ENCODE peak calls at places on chromosomes 1 and 21, in eight cellular contexts. One of them, this sample, is unnamed.

GRCh38 chr21:33821580-33822322 is 93.9 kb downstream of the ATP5PO start:
- DNase-seq in HEK293T: peak
- DNase-seq in NCI-H774: no peak
- DNase-seq in neural crest cell: peak
- DNase-seq in dermis microvascular lymphatic vessel endothelial cell: no peak
- DNase-seq in lung: no peak
- DNase-seq in omental fat pad: no peak
- DNase-seq in T-cell: no peak
- DNase-seq in this sample: no peak

GRCh38 chr1:159188375-159188788 is 16.3 kb upstream of the ACKR1 start:
- DNase-seq in HEK293T: no peak
- DNase-seq in NCI-H774: peak
- DNase-seq in neural crest cell: peak
- DNase-seq in dermis microvascular lymphatic vessel endothelial cell: peak
- DNase-seq in lung: peak
- DNase-seq in omental fat pad: no peak
- DNase-seq in T-cell: no peak
- DNase-seq in this sample: no peak

GRCh38 chr1:155570593-155570990 is 8.0 kb upstream of the ASH1L start:
- DNase-seq in HEK293T: no peak
- DNase-seq in NCI-H774: no peak
- DNase-seq in neural crest cell: no peak
- DNase-seq in dermis microvascular lymphatic vessel endothelial cell: no peak
- DNase-seq in lung: no peak
- DNase-seq in omental fat pad: no peak
- DNase-seq in T-cell: no peak
- DNase-seq in this sample: no peak

GRCh38 chr1:25677193-25677773 is 60.7 kb downstream of the MAN1C1 start:
- DNase-seq in HEK293T: no peak
- DNase-seq in NCI-H774: no peak
- DNase-seq in neural crest cell: no peak
- DNase-seq in dermis microvascular lymphatic vessel endothelial cell: no peak
- DNase-seq in lung: no peak
- DNase-seq in omental fat pad: no peak
- DNase-seq in T-cell: peak
- DNase-seq in this sample: no peak

GRCh38 chr1:200889571-200889970 is 5.1 kb upstream of the INAVA start:
- DNase-seq in HEK293T: no peak
- DNase-seq in NCI-H774: no peak
- DNase-seq in neural crest cell: no peak
- DNase-seq in dermis microvascular lymphatic vessel endothelial cell: no peak
- DNase-seq in lung: no peak
- DNase-seq in omental fat pad: no peak
- DNase-seq in T-cell: no peak
- DNase-seq in this sample: no peak

GRCh38 chr1:243910612-243911011 is 60.6 kb upstream of the AKT3 start:
- DNase-seq in HEK293T: no peak
- DNase-seq in NCI-H774: no peak
- DNase-seq in neural crest cell: no peak
- DNase-seq in dermis microvascular lymphatic vessel endothelial cell: no peak
- DNase-seq in lung: no peak
- DNase-seq in omental fat pad: no peak
- DNase-seq in T-cell: no peak
- DNase-seq in this sample: no peak

GRCh38 chr1:178653091-178653490 is 72.0 kb upstream of the RALGPS2 start:
- DNase-seq in HEK293T: no peak
- DNase-seq in NCI-H774: no peak
- DNase-seq in neural crest cell: no peak
- DNase-seq in dermis microvascular lymphatic vessel endothelial cell: no peak
- DNase-seq in lung: no peak
- DNase-seq in omental fat pad: no peak
- DNase-seq in T-cell: no peak
- DNase-seq in this sample: no peak

GRCh38 chr1:100796046-100796445 is 76.5 kb downstream of the VCAM1 start:
- DNase-seq in HEK293T: no peak
- DNase-seq in NCI-H774: no peak
- DNase-seq in neural crest cell: no peak
- DNase-seq in dermis microvascular lymphatic vessel endothelial cell: no peak
- DNase-seq in lung: no peak
- DNase-seq in omental fat pad: no peak
- DNase-seq in T-cell: no peak
- DNase-seq in this sample: no peak

GRCh38 chr1:166811691-166812090 is 27.6 kb upstream of the POGK start:
- DNase-seq in HEK293T: no peak
- DNase-seq in NCI-H774: no peak
- DNase-seq in neural crest cell: no peak
- DNase-seq in dermis microvascular lymphatic vessel endothelial cell: no peak
- DNase-seq in lung: no peak
- DNase-seq in omental fat pad: no peak
- DNase-seq in T-cell: no peak
- DNase-seq in this sample: no peak

GRCh38 chr1:91190996-91191395 is 169.2 kb upstream of the ZNF644 start:
- DNase-seq in HEK293T: no peak
- DNase-seq in NCI-H774: no peak
- DNase-seq in neural crest cell: no peak
- DNase-seq in dermis microvascular lymphatic vessel endothelial cell: no peak
- DNase-seq in lung: no peak
- DNase-seq in omental fat pad: no peak
- DNase-seq in T-cell: no peak
- DNase-seq in this sample: no peak

GRCh38 chr1:233945573-233945972 is 41.1 kb downstream of the SLC35F3 start:
- DNase-seq in HEK293T: no peak
- DNase-seq in NCI-H774: no peak
- DNase-seq in neural crest cell: no peak
- DNase-seq in dermis microvascular lymphatic vessel endothelial cell: no peak
- DNase-seq in lung: no peak
- DNase-seq in omental fat pad: no peak
- DNase-seq in T-cell: no peak
- DNase-seq in this sample: no peak

GRCh38 chr1:185016880-185017279 is 28.5 kb upstream of the RNF2 start:
- DNase-seq in HEK293T: no peak
- DNase-seq in NCI-H774: no peak
- DNase-seq in neural crest cell: no peak
- DNase-seq in dermis microvascular lymphatic vessel endothelial cell: no peak
- DNase-seq in lung: no peak
- DNase-seq in omental fat pad: no peak
- DNase-seq in T-cell: no peak
- DNase-seq in this sample: no peak

GRCh38 chr1:222372221-222372620 is 175.7 kb downstream of the HHIPL2 start:
- DNase-seq in HEK293T: no peak
- DNase-seq in NCI-H774: no peak
- DNase-seq in neural crest cell: no peak
- DNase-seq in dermis microvascular lymphatic vessel endothelial cell: no peak
- DNase-seq in lung: no peak
- DNase-seq in omental fat pad: no peak
- DNase-seq in T-cell: no peak
- DNase-seq in this sample: no peak

GRCh38 chr1:101463195-101463594 is 226.4 kb downstream of the S1PR1 start:
- DNase-seq in HEK293T: no peak
- DNase-seq in NCI-H774: no peak
- DNase-seq in neural crest cell: no peak
- DNase-seq in dermis microvascular lymphatic vessel endothelial cell: no peak
- DNase-seq in lung: no peak
- DNase-seq in omental fat pad: no peak
- DNase-seq in T-cell: no peak
- DNase-seq in this sample: no peak

GRCh38 chr1:223474804-223475203 is 81.6 kb downstream of the CCDC185 start:
- DNase-seq in HEK293T: no peak
- DNase-seq in NCI-H774: no peak
- DNase-seq in neural crest cell: no peak
- DNase-seq in dermis microvascular lymphatic vessel endothelial cell: no peak
- DNase-seq in lung: no peak
- DNase-seq in omental fat pad: no peak
- DNase-seq in T-cell: no peak
- DNase-seq in this sample: no peak

GRCh38 chr1:3347257-3348020 is 107.0 kb upstream of the ARHGEF16 start:
- DNase-seq in HEK293T: no peak
- DNase-seq in NCI-H774: no peak
- DNase-seq in neural crest cell: no peak
- DNase-seq in dermis microvascular lymphatic vessel endothelial cell: no peak
- DNase-seq in lung: no peak
- DNase-seq in omental fat pad: no peak
- DNase-seq in T-cell: no peak
- DNase-seq in this sample: no peak

GRCh38 chr1:63955746-63956145 is 181.9 kb downstream of the ROR1 start:
- DNase-seq in HEK293T: no peak
- DNase-seq in NCI-H774: peak
- DNase-seq in neural crest cell: no peak
- DNase-seq in dermis microvascular lymphatic vessel endothelial cell: no peak
- DNase-seq in lung: no peak
- DNase-seq in omental fat pad: no peak
- DNase-seq in T-cell: no peak
- DNase-seq in this sample: no peak

GRCh38 chr1:209583408-209583807 is at the start of gene CAMK1G:
- DNase-seq in HEK293T: peak
- DNase-seq in NCI-H774: peak
- DNase-seq in neural crest cell: peak
- DNase-seq in dermis microvascular lymphatic vessel endothelial cell: no peak
- DNase-seq in lung: no peak
- DNase-seq in omental fat pad: no peak
- DNase-seq in T-cell: no peak
- DNase-seq in this sample: no peak

GRCh38 chr1:225996946-225997545 is 2.1 kb downstream of the SDE2 start:
- DNase-seq in HEK293T: no peak
- DNase-seq in NCI-H774: no peak
- DNase-seq in neural crest cell: no peak
- DNase-seq in dermis microvascular lymphatic vessel endothelial cell: no peak
- DNase-seq in lung: no peak
- DNase-seq in omental fat pad: no peak
- DNase-seq in T-cell: no peak
- DNase-seq in this sample: no peak

GRCh38 chr1:30250338-30251022 is 472.9 kb downstream of the MATN1 start:
- DNase-seq in HEK293T: no peak
- DNase-seq in NCI-H774: no peak
- DNase-seq in neural crest cell: no peak
- DNase-seq in dermis microvascular lymphatic vessel endothelial cell: no peak
- DNase-seq in lung: no peak
- DNase-seq in omental fat pad: no peak
- DNase-seq in T-cell: no peak
- DNase-seq in this sample: no peak

GRCh38 chr1:172637522-172637921 is 21.4 kb upstream of the FASLG start:
- DNase-seq in HEK293T: no peak
- DNase-seq in NCI-H774: no peak
- DNase-seq in neural crest cell: no peak
- DNase-seq in dermis microvascular lymphatic vessel endothelial cell: no peak
- DNase-seq in lung: no peak
- DNase-seq in omental fat pad: no peak
- DNase-seq in T-cell: no peak
- DNase-seq in this sample: no peak

GRCh38 chr1:47624531-47624930 is 186.7 kb downstream of the FOXD2 start:
- DNase-seq in HEK293T: no peak
- DNase-seq in NCI-H774: peak
- DNase-seq in neural crest cell: no peak
- DNase-seq in dermis microvascular lymphatic vessel endothelial cell: no peak
- DNase-seq in lung: peak
- DNase-seq in omental fat pad: no peak
- DNase-seq in T-cell: no peak
- DNase-seq in this sample: no peak

GRCh38 chr21:18545908-18546307 is 142.3 kb upstream of the TMPRSS15 start:
- DNase-seq in HEK293T: no peak
- DNase-seq in NCI-H774: no peak
- DNase-seq in neural crest cell: no peak
- DNase-seq in dermis microvascular lymphatic vessel endothelial cell: peak
- DNase-seq in lung: no peak
- DNase-seq in omental fat pad: no peak
- DNase-seq in T-cell: no peak
- DNase-seq in this sample: no peak

GRCh38 chr1:168892945-168893344 is 163.9 kb upstream of the DPT start:
- DNase-seq in HEK293T: no peak
- DNase-seq in NCI-H774: no peak
- DNase-seq in neural crest cell: no peak
- DNase-seq in dermis microvascular lymphatic vessel endothelial cell: no peak
- DNase-seq in lung: no peak
- DNase-seq in omental fat pad: no peak
- DNase-seq in T-cell: no peak
- DNase-seq in this sample: no peak

This sample was measured in CD8-positive, alpha-beta T cell.